ENCODE peak calls at places on chromosomes 13 and 19, in ten cellular contexts. T is stomach, W is GM23338, Z is endothelial cell of umbilical vein, A is Panc1, F is breast epithelium, B is esophagus muscularis mucosa, S is sigmoid colon, H is SK-N-SH, D is transverse colon. R is an unnamed sample.
A peak's percentile ranks its signal among the peaks of the same experiment; 100 is the strongest.

GRCh38 chr19:1267441-1268391 is 1.4 kb upstream of the CIRBP start:
- DNase-seq in T (no peak), W (no peak), Z (no peak), A (no peak), F (no peak), B (no peak), S (peak; percentile 80), H (no peak), D (no peak), R (no peak)

GRCh38 chr13:40101708-40102359 is 446.4 kb downstream of the COG6 start:
- DNase-seq in T (no peak), W (no peak), Z (no peak), A (no peak), F (no peak), B (no peak), S (no peak), H (no peak), D (no peak), R (no peak)

GRCh38 chr19:38039966-38040365 is 133.0 kb downstream of the SIPA1L3 start:
- DNase-seq in T (no peak), W (no peak), Z (peak; percentile 30), A (peak; percentile 42), F (no peak), B (no peak), S (no peak), H (no peak), D (no peak), R (no peak)

GRCh38 chr13:80307401-80307987 is 33.4 kb downstream of the SPRY2 start:
- DNase-seq in T (no peak), W (no peak), Z (no peak), A (no peak), F (no peak), B (no peak), S (no peak), H (no peak), D (no peak), R (no peak)

GRCh38 chr19:48490980-48491792 is 20.4 kb downstream of the LMTK3 start:
- DNase-seq in T (peak; percentile 56), W (peak; percentile 88), Z (no peak), A (no peak), F (peak; percentile 50), B (no peak), S (no peak), H (peak; percentile 82), D (peak; percentile 66), R (peak; percentile 71)

GRCh38 chr13:96806750-96807149 is 187.5 kb downstream of the OXGR1 start:
- DNase-seq in T (no peak), W (no peak), Z (no peak), A (no peak), F (no peak), B (no peak), S (no peak), H (no peak), D (no peak), R (no peak)

GRCh38 chr19:45402469-45403070 is 2.3 kb downstream of the PPP1R13L start:
- DNase-seq in T (peak; percentile 31), W (peak; percentile 88), Z (peak; percentile 53), A (no peak), F (peak; percentile 72), B (no peak), S (peak; percentile 66), H (peak; percentile 62), D (peak; percentile 67), R (no peak)

GRCh38 chr19:29089315-29089855 is 123.6 kb downstream of the UQCRFS1 start:
- DNase-seq in T (no peak), W (no peak), Z (no peak), A (no peak), F (no peak), B (no peak), S (no peak), H (no peak), D (no peak), R (no peak)

GRCh38 chr13:97843201-97843600 is 110.3 kb upstream of the IPO5 start:
- DNase-seq in T (no peak), W (no peak), Z (no peak), A (no peak), F (no peak), B (no peak), S (no peak), H (no peak), D (no peak), R (no peak)

GRCh38 chr13:97848886-97849285 is 104.6 kb upstream of the IPO5 start:
- DNase-seq in T (no peak), W (no peak), Z (peak; percentile 91), A (no peak), F (no peak), B (peak; percentile 19), S (no peak), H (no peak), D (no peak), R (no peak)

GRCh38 chr13:97849305-97849704 is 104.2 kb upstream of the IPO5 start:
- DNase-seq in T (no peak), W (peak; percentile 73), Z (peak; percentile 66), A (no peak), F (no peak), B (peak; percentile 60), S (no peak), H (peak; percentile 15), D (no peak), R (peak; percentile 34)

DNA sequence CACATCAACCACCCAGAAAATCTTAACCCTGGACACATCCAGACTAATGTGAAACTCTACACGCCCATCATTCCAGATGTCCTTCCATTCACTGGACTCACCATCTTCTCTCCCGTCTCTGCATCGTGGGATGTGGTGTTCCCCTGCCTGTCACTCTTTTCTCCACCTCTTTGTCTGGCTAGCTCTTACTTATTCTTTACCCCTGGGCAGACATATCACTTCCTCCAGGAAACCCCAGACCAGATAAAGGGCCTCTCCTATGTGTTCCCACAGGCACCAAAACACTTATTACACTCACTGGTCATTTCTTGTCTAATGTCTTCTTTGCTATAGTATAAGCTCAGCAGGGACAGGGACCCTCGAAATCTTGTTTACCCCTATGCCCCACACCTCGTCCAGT is 109.3 kb upstream of the IPO5 start:
- DNase-seq in T (no peak), W (no peak), Z (no peak), A (no peak), F (no peak), B (no peak), S (no peak), H (no peak), D (no peak), R (no peak)
- TF ChIP-seq POLR2AphosphoS5 in T (no peak), W (no peak), Z (no peak), A (no peak), F (no peak), B (no peak), S (no peak), H (no peak), D (no peak), R (no peak)

GRCh38 chr19:6216236-6216995 is 63.4 kb downstream of the MLLT1 start:
- DNase-seq in T (no peak), W (no peak), Z (no peak), A (no peak), F (no peak), B (no peak), S (peak; percentile 60), H (peak; percentile 39), D (no peak), R (no peak)

GRCh38 chr19:6215701-6216235 is 64.0 kb downstream of the MLLT1 start:
- DNase-seq in T (no peak), W (no peak), Z (no peak), A (no peak), F (no peak), B (no peak), S (peak; percentile 65), H (peak; percentile 32), D (no peak), R (no peak)

GRCh38 chr19:6217752-6218403 is 61.9 kb downstream of the MLLT1 start:
- DNase-seq in T (no peak), W (no peak), Z (no peak), A (no peak), F (no peak), B (no peak), S (no peak), H (no peak), D (no peak), R (no peak)

GRCh38 chr19:6218497-6219146 is 61.2 kb downstream of the MLLT1 start:
- DNase-seq in T (peak; percentile 91), W (peak; percentile 95), Z (peak; percentile 79), A (peak; percentile 42), F (peak; percentile 74), B (peak; percentile 96), S (peak; percentile 95), H (peak; percentile 97), D (peak; percentile 89), R (peak; percentile 51)

DNA sequence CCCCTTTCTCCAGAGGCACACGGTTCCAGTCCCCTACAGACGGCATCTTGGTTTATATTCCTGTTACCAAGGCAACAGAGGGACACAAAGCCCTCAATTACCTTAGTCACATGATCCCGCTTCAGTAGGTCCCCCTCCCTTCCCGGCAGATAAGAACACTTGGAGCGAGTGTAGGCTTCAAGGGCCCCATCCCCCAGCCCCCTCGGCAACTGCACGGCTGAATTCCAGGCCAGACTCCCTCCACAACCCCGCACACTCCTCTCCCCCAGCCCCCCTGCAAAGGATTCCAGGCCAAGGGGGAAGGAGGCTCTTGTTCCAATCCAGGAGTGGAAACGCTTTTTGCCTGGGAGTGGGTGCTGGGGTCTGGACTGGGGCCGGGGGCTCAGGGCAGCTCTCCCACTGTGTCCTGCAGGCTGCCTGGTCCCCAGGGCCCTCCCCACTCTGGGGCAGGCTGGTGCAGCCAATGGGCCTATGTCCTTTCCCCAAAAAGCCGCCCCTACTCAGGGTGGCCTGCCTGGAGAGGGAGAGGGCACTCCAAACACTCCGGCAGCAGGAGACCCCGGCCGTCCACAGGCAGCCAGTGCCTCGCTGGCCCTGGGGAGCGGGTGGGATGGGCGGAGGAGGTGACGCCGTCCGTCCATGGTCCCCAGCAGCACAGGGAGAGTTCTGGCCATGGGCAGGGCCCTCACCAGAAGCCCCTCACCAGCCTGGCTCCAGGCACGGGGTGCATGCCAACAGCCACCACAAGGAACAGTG is 62.6 kb downstream of the MLLT1 start:
- DNase-seq in T (no peak), W (peak; percentile 89), Z (no peak), A (no peak), F (no peak), B (no peak), S (peak; percentile 66), H (peak; percentile 93), D (no peak), R (no peak)
- TF ChIP-seq POLR2AphosphoS5 in T (no peak), W (no peak), Z (no peak), A (no peak), F (no peak), B (no peak), S (no peak), H (no peak), D (no peak), R (no peak)

GRCh38 chr19:21141787-21142464 is at the start of gene ZNF431:
- DNase-seq in T (peak; percentile 91), W (peak; percentile 99), Z (peak; percentile 95), A (peak; percentile 64), F (peak; percentile 92), B (peak; percentile 97), S (peak; percentile 96), H (peak; percentile 75), D (peak; percentile 93), R (peak; percentile 92)
- TF ChIP-seq POLR2AphosphoS5 in T (peak; percentile 74), W (peak; percentile 93), Z (peak; percentile 87), A (peak; percentile 71), F (no peak), B (peak; percentile 84), S (peak; percentile 67), H (peak; percentile 88), D (peak; percentile 72), R (peak; percentile 76)

GRCh38 chr19:42216653-42217521 is 590 bp downstream of the DEDD2 start:
- DNase-seq in T (peak; percentile 51), W (peak; percentile 80), Z (peak; percentile 47), A (no peak), F (peak; percentile 44), B (no peak), S (peak; percentile 78), H (peak; percentile 86), D (peak; percentile 51), R (no peak)

GRCh38 chr19:42224940-42225717 is 5.0 kb downstream of the ZNF526 start:
- DNase-seq in T (no peak), W (no peak), Z (no peak), A (no peak), F (no peak), B (no peak), S (no peak), H (no peak), D (no peak), R (no peak)

GRCh38 chr19:42217522-42218442 is at the start of gene DEDD2:
- DNase-seq in T (peak; percentile 99), W (peak; percentile 96), Z (peak; percentile 96), A (peak; percentile 84), F (peak; percentile 97), B (peak; percentile 99), S (peak; percentile 99), H (peak; percentile 95), D (peak; percentile 99), R (peak; percentile 96)

GRCh38 chr19:42220751-42221097 is 612 bp downstream of the ZNF526 start:
- DNase-seq in T (no peak), W (no peak), Z (peak; percentile 12), A (no peak), F (no peak), B (no peak), S (no peak), H (no peak), D (no peak), R (no peak)

GRCh38 chr19:42219812-42220750 is at the start of gene ZNF526:
- DNase-seq in T (peak; percentile 98), W (peak; percentile 99), Z (peak; percentile 99), A (peak; percentile 86), F (peak; percentile 97), B (peak; percentile 99), S (peak; percentile 99), H (peak; percentile 99), D (peak; percentile 98), R (peak; percentile 93)
- TF ChIP-seq POLR2AphosphoS5 in T (peak; percentile 80), W (peak; percentile 95), Z (peak; percentile 85), A (peak; percentile 78), F (peak; percentile 90), B (peak; percentile 98), S (peak; percentile 82), H (peak; percentile 87), D (peak; percentile 88), R (peak; percentile 85)